ENCODE peak calls at places on chromosome 1, in six cellular contexts. A, M, T, C, P and S are unnamed samples.

GRCh38 chr1:167186198-167186750 is 34.4 kb upstream of the POU2F1 start:
- DNase-seq in A (no peak), M (no peak), T (no peak), C (no peak), P (no peak), S (no peak)

GRCh38 chr1:32695098-32695904 is 7.3 kb downstream of the SYNC start:
- DNase-seq in A (peak; percentile 56), M (peak; percentile 89), T (peak; percentile 94), C (peak; percentile 82), P (peak; percentile 69), S (peak; percentile 77)

GRCh38 chr1:86018311-86018923 is 138.2 kb downstream of the COL24A1 start:
- DNase-seq in A (no peak), M (peak; percentile 21), T (no peak), C (no peak), P (no peak), S (peak; percentile 52)

GRCh38 chr1:61659061-61659460 is 65.9 kb downstream of the TM2D1 start:
- DNase-seq in A (no peak), M (peak; percentile 9), T (no peak), C (no peak), P (no peak), S (no peak)

GRCh38 chr1:6914646-6915178 is 129.5 kb downstream of the CAMTA1 start:
- DNase-seq in A (no peak), M (no peak), T (peak; percentile 30), C (no peak), P (no peak), S (no peak)

GRCh38 chr1:185733818-185734709 is at the start of gene HMCN1:
- DNase-seq in A (peak; percentile 70), M (peak; percentile 66), T (peak; percentile 94), C (peak; percentile 82), P (peak; percentile 63), S (peak; percentile 89)

GRCh38 chr1:185971688-185972087 is 237.5 kb downstream of the HMCN1 start:
- DNase-seq in A (no peak), M (no peak), T (no peak), C (no peak), P (no peak), S (peak; percentile 73)

GRCh38 chr1:165303415-165303814 is 53.1 kb downstream of the LMX1A start:
- DNase-seq in A (no peak), M (peak; percentile 8), T (peak; percentile 44), C (no peak), P (no peak), S (no peak)

GRCh38 chr1:210332719-210333398 is 4.2 kb downstream of the HHAT start:
- DNase-seq in A (no peak), M (no peak), T (no peak), C (no peak), P (no peak), S (no peak)

GRCh38 chr1:160078392-160079195 is 2.7 kb upstream of the KCNJ9 start:
- DNase-seq in A (no peak), M (peak; percentile 67), T (no peak), C (no peak), P (no peak), S (peak; percentile 30)

GRCh38 chr1:223770621-223771315 is 58.4 kb downstream of the CAPN2 start:
- DNase-seq in A (no peak), M (no peak), T (no peak), C (no peak), P (peak; percentile 11), S (no peak)

GRCh38 chr1:234960722-234961467 is 167.7 kb downstream of the TOMM20 start:
- DNase-seq in A (no peak), M (peak; percentile 65), T (peak; percentile 65), C (no peak), P (no peak), S (no peak)

GRCh38 chr1:118739421-118739930 is 248.7 kb downstream of the TBX15 start:
- DNase-seq in A (no peak), M (no peak), T (no peak), C (no peak), P (no peak), S (no peak)

GRCh38 chr1:22387888-22388564 is 63.6 kb upstream of the ZBTB40 start:
- DNase-seq in A (no peak), M (no peak), T (no peak), C (no peak), P (no peak), S (no peak)

GRCh38 chr1:209434066-209434465 is 149.4 kb upstream of the CAMK1G start:
- DNase-seq in A (no peak), M (no peak), T (no peak), C (no peak), P (no peak), S (no peak)

GRCh38 chr1:33338495-33339211 is 17.8 kb upstream of the A3GALT2 start:
- DNase-seq in A (peak; percentile 47), M (peak; percentile 35), T (peak; percentile 86), C (no peak), P (peak; percentile 76), S (no peak)

GRCh38 chr1:5410652-5411051 is 581.6 kb downstream of the NPHP4 start:
- DNase-seq in A (no peak), M (no peak), T (no peak), C (no peak), P (peak; percentile 42), S (no peak)

GRCh38 chr1:191669629-191670028 is 488.6 kb upstream of the RGS18 start:
- DNase-seq in A (no peak), M (no peak), T (no peak), C (no peak), P (no peak), S (no peak)

DNA sequence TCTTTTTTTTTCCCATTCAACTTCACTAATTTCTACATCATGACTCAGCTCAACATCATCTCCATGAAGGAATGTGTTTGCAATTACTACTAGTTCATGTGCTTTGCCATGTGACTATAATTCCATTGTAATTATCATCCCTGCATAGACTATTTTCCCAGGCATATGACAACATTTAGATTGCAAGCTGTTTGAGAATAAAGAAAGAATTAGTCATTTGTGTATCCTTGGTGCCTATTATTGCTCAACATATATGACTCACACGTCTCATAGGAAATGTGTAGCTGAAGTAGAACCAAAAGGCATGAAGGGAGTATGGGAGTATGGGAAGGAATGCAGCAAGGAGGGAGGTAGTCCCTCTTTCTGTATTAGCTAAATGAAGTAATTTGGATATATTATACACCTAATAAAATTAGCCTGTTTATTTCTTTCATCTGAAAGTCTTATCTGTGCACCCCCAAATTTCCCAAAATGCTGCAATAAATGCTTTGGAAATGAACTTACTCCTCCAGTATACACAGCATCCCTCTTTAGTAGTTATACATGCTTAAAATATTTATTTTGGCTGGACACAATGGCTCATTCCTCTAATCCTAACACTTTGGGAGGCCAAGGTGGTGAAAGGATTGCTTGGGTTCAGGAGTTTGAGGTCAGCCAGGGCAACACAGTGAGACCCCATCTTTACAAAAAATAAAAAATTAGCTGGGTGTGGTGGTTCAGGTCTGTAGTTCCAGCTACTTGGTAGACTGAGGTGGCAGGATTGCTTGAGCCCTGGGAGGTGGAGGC is 316.9 kb upstream of the ADGRL4 start:
- DNase-seq in A (no peak), M (no peak), T (no peak), C (no peak), P (no peak), S (peak; percentile 52)
- H3K27ac ChIP-seq in A (no peak overlapping the region), M (no peak overlapping the region), T (no peak overlapping the region), C (no peak overlapping the region), P (no peak overlapping the region), S (peak overlapping the region; percentile 92)

DNA sequence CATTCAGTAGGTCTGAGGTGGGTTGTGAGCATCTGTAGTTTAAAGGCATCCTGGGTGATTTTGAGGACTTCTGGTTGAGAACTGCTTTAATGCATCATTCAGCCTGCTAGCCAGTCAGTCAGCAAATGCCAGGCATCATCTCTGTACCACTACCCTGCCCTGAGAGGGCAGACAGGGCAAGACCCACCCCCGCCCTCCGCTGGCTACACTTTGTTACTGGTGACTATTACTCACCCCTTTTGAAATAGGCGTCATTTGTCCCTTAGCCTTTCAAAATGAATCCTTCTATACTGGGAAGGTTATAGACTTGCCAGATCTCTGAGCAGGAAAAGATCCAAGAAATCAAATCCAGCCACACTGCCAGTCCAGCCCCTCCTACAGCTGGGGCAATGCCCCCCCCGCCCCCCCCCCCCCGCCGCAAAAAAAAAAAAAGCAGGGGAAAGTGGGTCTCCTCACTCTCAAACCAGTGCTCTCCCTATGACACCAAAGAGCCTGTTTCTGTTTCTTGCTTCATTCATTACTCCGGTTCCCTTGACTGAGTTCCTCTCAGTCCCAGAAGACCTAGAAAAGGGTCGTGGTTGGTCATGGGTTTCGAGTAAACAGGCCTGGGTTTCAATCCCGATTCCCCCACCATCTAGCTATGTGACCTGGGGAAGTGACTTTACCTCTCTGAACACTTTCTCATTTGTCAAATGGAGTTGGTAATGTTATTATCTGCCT is 4.4 kb downstream of the SELENON start:
- DNase-seq in A (no peak), M (no peak), T (no peak), C (peak; percentile 14), P (no peak), S (no peak)
- H3K27ac ChIP-seq in A (no peak overlapping the region), M (no peak overlapping the region), T (no peak overlapping the region), C (no peak overlapping the region), P (peak overlapping the region; percentile 78), S (no peak overlapping the region)

GRCh38 chr1:212226467-212226866 is 58.7 kb upstream of the PPP2R5A start:
- DNase-seq in A (no peak), M (no peak), T (no peak), C (no peak), P (no peak), S (no peak)

GRCh38 chr1:212225416-212225815 is 59.8 kb upstream of the PPP2R5A start:
- DNase-seq in A (no peak), M (no peak), T (no peak), C (no peak), P (no peak), S (no peak)

GRCh38 chr1:212224102-212224501 is 61.1 kb upstream of the PPP2R5A start:
- DNase-seq in A (no peak), M (no peak), T (no peak), C (no peak), P (no peak), S (no peak)

GRCh38 chr1:212228076-212228475 is 57.1 kb upstream of the PPP2R5A start:
- DNase-seq in A (no peak), M (no peak), T (no peak), C (no peak), P (no peak), S (no peak)

GRCh38 chr1:212225871-212226302 is 59.3 kb upstream of the PPP2R5A start:
- DNase-seq in A (no peak), M (no peak), T (no peak), C (no peak), P (no peak), S (no peak)
- H3K27ac ChIP-seq in A (no peak overlapping the region), M (no peak overlapping the region), T (no peak overlapping the region), C (peak overlapping the region; percentile 28), P (no peak overlapping the region), S (no peak overlapping the region)

GRCh38 chr1:23645338-23645737 is 46.3 kb upstream of the RPL11 start:
- DNase-seq in A (no peak), M (no peak), T (no peak), C (no peak), P (no peak), S (no peak)

GRCh38 chr1:23643668-23644554 is 47.7 kb upstream of the RPL11 start:
- DNase-seq in A (no peak), M (no peak), T (peak; percentile 67), C (no peak), P (no peak), S (no peak)

GRCh38 chr1:23646086-23646485 is 45.5 kb upstream of the RPL11 start:
- DNase-seq in A (no peak), M (no peak), T (no peak), C (no peak), P (no peak), S (no peak)

GRCh38 chr1:23646571-23646970 is 45.0 kb upstream of the RPL11 start:
- DNase-seq in A (no peak), M (no peak), T (no peak), C (no peak), P (no peak), S (no peak)

DNA sequence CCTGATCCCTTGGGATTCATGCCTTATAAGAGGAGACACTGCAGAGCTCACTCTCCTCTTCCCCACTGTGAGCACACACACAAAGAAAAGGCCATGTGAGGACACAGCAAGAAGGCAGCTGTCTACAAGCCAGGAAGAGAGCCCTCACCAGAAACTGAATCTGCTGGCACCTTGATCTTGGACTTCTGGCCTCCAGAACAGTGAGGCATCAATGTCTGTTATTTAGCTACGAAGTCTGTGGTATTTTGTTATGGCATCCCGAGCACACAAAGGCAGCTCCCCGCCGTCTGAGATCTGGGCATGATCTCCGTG is 47.1 kb upstream of the RPL11 start:
- DNase-seq in A (no peak), M (no peak), T (no peak), C (no peak), P (no peak), S (no peak)
- H3K27ac ChIP-seq in A (no peak overlapping the region), M (no peak overlapping the region), T (no peak overlapping the region), C (no peak overlapping the region), P (no peak overlapping the region), S (no peak overlapping the region)